ENCODE peak calls at places on chromosomes 4 and X, in six cellular contexts. T is sigmoid colon; Z is HepG2; J is CD8-positive, alpha-beta T cell; A is uterus; K is hepatocyte. Q is an unnamed sample. For H3K4me1, the result is how much of the 10 kb centered on the place peaks cover.

GRCh38 chr4:81589191-81589720 is 117.5 kb upstream of the RASGEF1B start:
- DNase-seq in T (no peak), A (no peak), K (no peak), J (no peak), Z (no peak), Q (no peak)

GRCh38 chrX:49884290-49884862 is 5.1 kb downstream of the USP27X start:
- DNase-seq in A (peak), J (peak), Z (peak), K (peak), T (no peak), Q (peak)

GRCh38 chrX:46686003-46686645 is 72.8 kb downstream of the SLC9A7 start:
- DNase-seq in K (peak), J (peak), Z (peak), A (peak), T (no peak), Q (peak)

GRCh38 chr4:184315675-184316359 is 98.1 kb upstream of the ENPP6 start:
- DNase-seq in K (no peak), A (no peak), Z (no peak), T (no peak), J (no peak), Q (no peak)

GRCh38 chr4:66577922-66578321 is 907.6 kb upstream of the EPHA5 start:
- DNase-seq in Z (no peak), T (no peak), A (no peak), K (no peak), J (no peak), Q (no peak)

GRCh38 chrX:64885850-64886249 is 90.4 kb downstream of the ZC4H2 start:
- DNase-seq in Z (no peak), A (no peak), J (no peak), T (no peak), K (no peak), Q (no peak)

GRCh38 chr4:76406070-76406469 is 14.9 kb downstream of the CCDC158 start:
- DNase-seq in T (no peak), K (no peak), A (no peak), Z (no peak), J (no peak), Q (no peak)

GRCh38 chr4:41258783-41259182 is 2.1 kb downstream of the UCHL1 start:
- DNase-seq in K (peak), A (no peak), Z (peak), J (no peak), T (no peak), Q (peak)

DNA sequence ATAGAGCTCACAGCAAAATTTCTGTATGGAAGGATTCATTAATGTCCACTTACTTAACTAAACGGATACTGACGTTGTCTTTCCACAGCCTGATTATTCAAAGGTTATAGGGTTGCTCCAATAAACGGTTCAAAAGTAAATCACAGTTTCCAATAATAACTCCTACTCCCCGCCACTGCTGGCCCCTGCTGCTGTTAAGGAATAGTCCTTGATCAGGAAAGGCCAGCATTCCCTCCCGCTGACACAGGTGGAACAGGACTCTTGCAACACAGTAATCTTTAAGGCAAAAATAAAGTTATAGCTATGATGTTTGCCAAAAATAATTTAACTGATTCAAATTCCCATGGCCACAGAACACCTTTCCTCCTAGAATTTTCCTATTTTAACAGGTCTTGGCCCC is 53.9 kb downstream of the FAT1 start:
- DNase-seq in T (no peak), A (no peak), Z (no peak), K (no peak), J (no peak), Q (no peak)
- TF ChIP-seq CTCF in T (no peak), A (no peak), Z (no peak), K (no peak), J (no peak), Q (no peak)

DNA sequence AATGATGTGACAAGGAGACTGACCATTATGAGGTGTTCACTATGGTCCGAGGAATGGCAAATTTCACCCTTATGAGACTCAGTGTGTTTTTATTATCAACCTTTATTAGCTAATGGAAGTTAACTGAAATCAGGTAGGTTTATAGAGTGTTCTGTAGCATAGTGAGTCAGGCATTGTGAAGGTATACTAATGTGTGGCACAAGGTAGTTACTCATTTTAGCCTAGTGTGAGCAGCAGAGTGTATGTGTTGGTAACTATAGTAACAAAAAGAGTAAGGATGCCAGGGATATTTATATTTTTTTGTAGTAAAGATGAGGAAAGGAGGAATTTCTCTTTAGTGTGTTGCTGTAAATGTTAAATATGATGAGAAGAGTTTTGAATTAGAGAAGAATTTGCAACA is 12.0 kb downstream of the PDLIM5 start:
- DNase-seq in A (no peak), J (no peak), Z (no peak), T (no peak), K (no peak), Q (no peak)
- H3K4me1 ChIP-seq in A (under half), J (under half), Z (half or more), T (half or more), K (under half), Q (under half)

GRCh38 chr4:125986307-125986706 is 671.6 kb downstream of the FAT4 start:
- DNase-seq in Z (no peak), T (no peak), J (no peak), K (no peak), A (no peak), Q (no peak)

GRCh38 chr4:125991398-125991797 is 676.6 kb downstream of the FAT4 start:
- DNase-seq in T (no peak), J (no peak), A (no peak), K (no peak), Z (no peak), Q (no peak)

GRCh38 chr4:125988464-125988863 is 673.7 kb downstream of the FAT4 start:
- DNase-seq in J (no peak), K (no peak), Z (no peak), A (no peak), T (no peak), Q (no peak)

GRCh38 chr4:125983168-125983567 is 668.4 kb downstream of the FAT4 start:
- DNase-seq in Z (no peak), J (no peak), K (no peak), T (no peak), A (no peak), Q (no peak)

DNA sequence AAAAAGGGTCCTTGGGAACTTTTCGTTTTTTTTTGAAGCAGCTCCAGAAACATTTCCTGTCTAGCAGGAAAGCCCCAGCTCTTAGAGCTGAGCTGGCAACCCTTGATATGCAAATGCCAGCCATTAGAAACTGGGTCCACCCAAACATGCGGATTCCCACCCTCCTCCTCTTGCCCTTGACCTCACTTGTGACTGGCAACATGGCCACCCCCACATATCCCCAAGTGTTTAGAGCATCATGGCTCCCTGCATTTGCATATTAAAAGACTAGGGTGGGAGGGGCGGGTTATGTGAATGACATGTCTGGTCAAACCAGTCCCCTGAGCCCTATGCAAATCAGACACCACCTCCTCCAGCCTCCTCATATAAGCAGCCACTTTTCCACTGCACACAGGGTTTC is 671.1 kb downstream of the FAT4 start:
- DNase-seq in Z (no peak), J (no peak), K (no peak), A (no peak), T (no peak), Q (peak)
- H3K27ac ChIP-seq in Z (no peak), J (no peak), K (no peak), A (no peak), T (no peak), Q (peak)

DNA sequence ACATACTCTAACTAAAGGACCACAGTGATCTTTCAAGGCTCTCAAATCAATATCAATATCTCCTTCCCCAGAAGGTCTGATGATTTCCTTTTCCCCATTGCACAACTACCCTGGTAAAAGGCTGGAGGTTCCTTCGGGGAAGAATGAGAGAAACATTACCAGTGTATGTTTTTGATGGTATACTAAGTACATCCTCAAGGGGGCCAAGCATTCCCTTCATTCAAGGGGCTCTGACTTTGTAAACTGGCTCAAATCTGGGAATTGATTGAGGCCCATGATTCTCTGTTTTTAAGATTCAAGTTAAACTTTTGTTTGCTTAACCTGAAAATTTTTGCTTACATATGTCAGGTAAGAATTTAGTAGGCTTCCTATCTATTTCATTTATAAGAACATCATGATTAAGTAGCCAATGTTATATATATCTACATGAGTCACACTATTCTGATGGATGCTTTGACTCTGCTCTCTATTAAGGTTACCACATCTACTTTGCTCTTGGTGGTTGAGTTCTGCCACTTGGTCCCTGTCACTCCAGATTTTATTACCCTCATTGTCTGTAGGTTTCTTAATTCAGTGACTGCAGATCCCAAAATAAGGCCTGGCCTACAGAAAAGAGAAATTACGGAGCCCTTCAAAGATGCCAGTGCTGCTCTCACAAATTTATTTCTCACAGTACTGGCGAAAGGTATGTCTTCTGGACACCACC is 16.4 kb upstream of the GUCY1B1 start:
- DNase-seq in Z (no peak), A (no peak), T (no peak), K (no peak), J (no peak), Q (peak)
- TF ChIP-seq CTCF in Z (no peak), A (no peak), T (no peak), K (no peak), J (no peak), Q (peak)

DNA sequence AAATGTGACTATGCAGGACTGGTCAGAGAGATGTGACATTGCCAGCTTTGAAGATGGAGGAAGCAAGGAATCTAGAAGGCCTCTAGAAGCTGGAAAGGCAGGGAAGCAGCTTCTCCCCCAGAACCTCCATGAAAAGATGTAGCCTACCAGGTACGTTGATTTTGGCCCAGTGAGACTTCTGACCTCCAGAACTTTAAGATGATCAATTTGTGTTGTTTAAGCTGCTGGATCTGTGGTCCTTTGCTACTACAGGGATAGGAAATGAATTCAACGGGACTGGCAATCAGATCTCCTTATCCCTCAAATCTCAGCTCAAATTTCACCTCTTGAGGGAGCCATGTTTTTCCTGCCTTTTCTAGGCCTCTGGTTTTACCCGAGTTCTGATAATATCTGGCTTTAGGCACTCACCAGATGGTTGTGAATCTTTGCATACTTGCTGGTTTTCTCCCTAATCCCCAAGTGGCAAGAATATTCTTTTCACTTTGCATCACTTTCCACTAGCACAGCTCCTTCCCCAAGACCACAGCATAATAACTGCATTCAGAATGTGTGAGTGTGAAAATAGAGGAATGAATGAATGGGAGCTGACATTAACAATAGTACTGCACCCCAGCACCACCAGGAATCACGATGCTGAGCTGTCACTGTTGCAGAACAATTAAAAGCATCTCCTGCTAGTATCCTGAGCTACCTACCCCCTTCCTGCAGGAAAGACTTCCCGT is 25.5 kb upstream of the TMSB4X start:
- DNase-seq in A (no peak), J (no peak), T (no peak), K (no peak), Z (no peak), Q (no peak)
- H3K4me1 ChIP-seq in A (under half), J (half or more), T (under half), K (under half), Z (half or more), Q (under half)

GRCh38 chr4:6991249-6991648 is 51.9 kb upstream of the TADA2B start:
- DNase-seq in T (no peak), Z (no peak), A (no peak), K (no peak), J (no peak), Q (no peak)

GRCh38 chr4:6992728-6993655 is 50.2 kb upstream of the TADA2B start:
- DNase-seq in A (no peak), Z (no peak), T (no peak), J (no peak), K (no peak), Q (no peak)

GRCh38 chr4:6989331-6989923 is 53.7 kb upstream of the TADA2B start:
- DNase-seq in A (no peak), Z (no peak), T (no peak), J (no peak), K (no peak), Q (no peak)

GRCh38 chr4:6990661-6991060 is 52.5 kb upstream of the TADA2B start:
- DNase-seq in T (no peak), J (no peak), A (no peak), K (no peak), Z (no peak), Q (no peak)

DNA sequence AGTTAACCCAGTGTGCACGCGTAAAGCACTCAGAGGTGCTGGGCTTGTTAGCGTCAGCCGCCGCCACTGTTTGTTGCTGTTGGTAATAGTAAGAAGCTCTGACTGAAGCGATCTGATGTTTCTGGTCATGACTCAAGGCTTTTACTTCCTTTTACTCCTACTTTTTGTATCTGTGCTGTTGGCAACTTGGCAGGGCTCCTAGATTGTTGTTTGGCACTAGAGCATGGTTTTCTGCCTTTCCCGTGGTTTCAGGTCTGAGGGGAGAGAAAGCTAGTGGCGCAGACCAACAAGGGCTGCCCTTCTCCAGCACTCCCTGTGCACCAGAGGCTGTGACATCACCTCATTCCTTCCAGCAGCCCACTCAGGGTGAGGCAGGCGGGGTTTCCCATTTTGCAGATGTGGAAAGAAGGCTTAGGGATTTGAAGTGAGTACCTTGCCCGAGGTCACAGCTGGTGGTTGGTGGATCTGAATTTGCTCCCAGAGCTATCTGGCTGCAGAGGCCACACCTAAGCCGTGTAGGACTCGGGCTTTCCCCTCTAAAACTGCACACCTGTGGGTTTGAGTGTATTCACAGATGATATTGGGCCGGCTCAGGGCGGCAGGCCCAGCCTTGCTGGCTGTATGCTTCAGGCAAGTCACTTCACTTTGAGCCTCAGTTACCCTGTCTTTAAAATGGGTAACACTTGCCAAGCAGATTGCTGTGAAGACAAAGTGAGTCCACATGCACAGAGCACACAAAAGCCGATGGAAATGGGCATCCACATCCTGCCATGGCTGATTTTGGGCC is 51.2 kb upstream of the TADA2B start:
- DNase-seq in T (no peak), K (peak), Z (no peak), J (no peak), A (peak), Q (peak)
- H3K27ac ChIP-seq in T (peak), K (peak), Z (no peak), J (no peak), A (peak), Q (no peak)

GRCh38 chr4:8019396-8020365 is 80.0 kb upstream of the AFAP1 start:
- DNase-seq in J (no peak), Z (no peak), T (no peak), K (peak), A (no peak), Q (peak)

GRCh38 chr4:8023696-8024033 is 84.0 kb upstream of the AFAP1 start:
- DNase-seq in T (no peak), A (no peak), K (no peak), J (no peak), Z (no peak), Q (no peak)

GRCh38 chr4:8022767-8023695 is 83.4 kb upstream of the AFAP1 start:
- DNase-seq in Z (no peak), T (no peak), A (no peak), K (no peak), J (no peak), Q (no peak)

GRCh38 chr4:8024073-8024786 is 84.6 kb upstream of the AFAP1 start:
- DNase-seq in A (no peak), K (no peak), Z (no peak), J (no peak), T (no peak), Q (no peak)

DNA sequence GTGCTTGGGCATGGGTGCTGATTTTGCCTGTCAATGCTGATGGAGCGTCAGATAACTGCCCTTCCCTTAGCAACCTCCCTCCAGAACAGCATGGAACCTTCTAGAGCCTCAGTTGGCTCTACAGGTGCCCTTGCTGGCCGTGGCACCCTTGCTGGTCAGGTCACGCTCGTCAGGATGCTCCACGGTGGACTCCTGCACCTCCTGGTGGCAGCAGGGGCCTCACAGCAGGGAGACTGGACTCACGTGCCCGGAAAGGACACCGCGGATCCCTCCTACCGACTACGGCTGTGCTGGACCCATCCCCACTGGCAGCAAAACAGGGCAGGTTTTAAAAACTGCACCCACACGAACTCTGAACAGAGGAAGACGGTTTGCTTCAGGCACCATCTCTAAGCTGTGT is 82.1 kb upstream of the AFAP1 start:
- DNase-seq in A (no peak), Z (no peak), K (no peak), T (no peak), J (no peak), Q (no peak)
- TF ChIP-seq CTCF in A (no peak), Z (peak), K (no peak), T (no peak), J (no peak), Q (peak)

GRCh38 chr4:138677212-138677611 is 338.4 kb upstream of the NOCT start:
- DNase-seq in J (no peak), T (no peak), A (no peak), K (peak), Z (peak), Q (no peak)
- H3K4me1 ChIP-seq in J (under half), T (under half), A (under half), K (under half), Z (under half), Q (under half)

GRCh38 chr4:117085185-117085701 is at the start of gene TRAM1L1:
- DNase-seq in A (peak), Z (peak), T (peak), K (peak), J (no peak), Q (peak)
- H3K27ac ChIP-seq in A (peak), Z (no peak), T (peak), K (peak), J (no peak), Q (peak)